ENCODE peak calls at places on chromosomes 12 and 14, in six cellular contexts. T is HEK293T; F is stimulated activated CD8-positive, alpha-beta memory T cell treated with anti-CD3 and anti-CD28 coated beads, Interleukin-12 subunit alpha, Interleukin-12 subunit beta, amount 100 ng/mL, for 4 hours; Z is EH; G is A549; I is COR-L47. S is an unnamed sample.

GRCh38 chr12:45336331-45336730 is 120.4 kb downstream of the ANO6 start:
- DNase-seq in Z (peak), I (no peak), F (no peak), G (no peak), T (no peak), S (no peak)

GRCh38 chr12:7588703-7589329 is 76.9 kb downstream of the APOBEC1 start:
- DNase-seq in I (no peak), T (peak), F (no peak), G (peak), Z (peak), S (peak)

GRCh38 chr12:24562761-24563392 is 386.0 kb downstream of the BCAT1 start:
- DNase-seq in T (peak), I (no peak), Z (peak), F (no peak), G (peak), S (peak)

GRCh38 chr12:132856581-132856980 is 27.9 kb upstream of the GOLGA3 start:
- DNase-seq in F (no peak), T (no peak), G (no peak), I (no peak), Z (no peak), S (no peak)

GRCh38 chr12:27343255-27344000 is 10.8 kb downstream of the BMAL2 start:
- DNase-seq in G (peak), I (no peak), F (no peak), Z (peak), T (no peak), S (no peak)

GRCh38 chr14:90397401-90398314 is 829 bp downstream of the CALM1 start:
- DNase-seq in I (peak), Z (peak), F (peak), T (peak), G (peak), S (peak)

GRCh38 chr12:96225003-96225855 is 31.1 kb downstream of the ELK3 start:
- DNase-seq in Z (no peak), G (no peak), I (peak), T (no peak), F (no peak), S (no peak)

GRCh38 chr12:18546399-18546798 is 191.4 kb downstream of the PLCZ1 start:
- DNase-seq in T (no peak), G (no peak), F (no peak), Z (peak), I (no peak), S (no peak)

GRCh38 chr12:49014547-49014946 is 4.0 kb downstream of the PRKAG1 start:
- DNase-seq in I (no peak), F (no peak), Z (peak), G (no peak), T (no peak), S (no peak)

GRCh38 chr12:92206596-92206995 is 61.0 kb upstream of the BTG1 start:
- DNase-seq in G (no peak), F (no peak), Z (peak), T (no peak), I (no peak), S (no peak)

GRCh38 chr14:67517083-67517482 is 16.0 kb upstream of the PLEKHH1 start:
- DNase-seq in I (no peak), G (no peak), F (no peak), T (no peak), Z (no peak), S (peak)

GRCh38 chr12:103783744-103784664 is 57.0 kb downstream of the NT5DC3 start:
- DNase-seq in F (no peak), I (no peak), G (no peak), Z (no peak), T (no peak), S (no peak)

GRCh38 chr12:63415357-63415756 is 252.9 kb downstream of the DPY19L2 start:
- DNase-seq in Z (no peak), F (no peak), T (no peak), G (no peak), I (no peak), S (no peak)

GRCh38 chr12:49346659-49347306 is at the start of gene DNAJC22:
- DNase-seq in I (peak), G (no peak), F (no peak), Z (peak), T (peak), S (peak)

GRCh38 chr12:55713721-55714120 is 2.1 kb upstream of the BLOC1S1 start:
- DNase-seq in F (no peak), I (no peak), Z (peak), T (no peak), G (peak), S (no peak)

GRCh38 chr12:83865431-83865830 is 1047.2 kb downstream of the SLC6A15 start:
- DNase-seq in G (no peak), T (no peak), Z (peak), I (no peak), F (no peak), S (no peak)

GRCh38 chr14:61511558-61511924 is 183.8 kb upstream of the HIF1A start:
- DNase-seq in Z (no peak), G (no peak), I (no peak), F (peak), T (no peak), S (peak)

GRCh38 chr12:115638753-115639666 is 638.5 kb downstream of the MED13L start:
- DNase-seq in I (no peak), Z (no peak), G (no peak), F (no peak), T (no peak), S (peak)

GRCh38 chr12:82730832-82731497 is 44.3 kb downstream of the TMTC2 start:
- DNase-seq in T (no peak), G (no peak), I (no peak), Z (no peak), F (no peak), S (no peak)

GRCh38 chr12:50505945-50506344 is 1.2 kb downstream of the DIP2B start:
- DNase-seq in I (no peak), T (no peak), F (no peak), G (no peak), Z (peak), S (no peak)

GRCh38 chr12:21881950-21882349 is 59.3 kb downstream of the ABCC9 start:
- DNase-seq in T (no peak), G (no peak), I (no peak), F (no peak), Z (no peak), S (no peak)

S was measured in endodermal cell.